ENCODE peak calls at places on chromosome 17, in nine cellular contexts. D, O, E, C, W, B, G, I and S are unnamed samples.

GRCh38 chr17:45893725-45894021 is 681 bp upstream of the MAPT start:
- DNase-seq in D (no peak), O (no peak), E (no peak), C (no peak), W (no peak), B (no peak), G (no peak), I (no peak), S (no peak)

GRCh38 chr17:72273301-72274056 is 152.7 kb downstream of the SOX9 start:
- DNase-seq in D (no peak), O (no peak), E (no peak), C (no peak), W (no peak), B (no peak), G (no peak), I (peak; percentile 7), S (no peak)

GRCh38 chr17:51230306-51230705 is 29.5 kb downstream of the MBTD1 start:
- DNase-seq in D (peak; percentile 20), O (no peak), E (no peak), C (no peak), W (peak; percentile 17), B (no peak), G (no peak), I (no peak), S (peak; percentile 24)

GRCh38 chr17:64061157-64061898 is 40.9 kb upstream of the ICAM2 start:
- DNase-seq in D (peak; percentile 23), O (no peak), E (no peak), C (no peak), W (peak; percentile 83), B (no peak), G (peak; percentile 66), I (no peak), S (peak; percentile 34)

GRCh38 chr17:28725166-28725659 is 820 bp downstream of the TLCD1 start:
- DNase-seq in D (peak; percentile 77), O (no peak), E (no peak), C (no peak), W (peak; percentile 78), B (no peak), G (peak; percentile 92), I (peak; percentile 57), S (peak; percentile 76)

GRCh38 chr17:5508855-5509254 is 22.5 kb downstream of the MIS12 start:
- DNase-seq in D (peak; percentile 88), O (no peak), E (no peak), C (no peak), W (no peak), B (peak; percentile 86), G (peak; percentile 86), I (peak; percentile 88), S (no peak)

GRCh38 chr17:32783602-32784001 is 93.3 kb downstream of the MYO1D start:
- DNase-seq in D (peak; percentile 53), O (peak; percentile 44), E (peak; percentile 45), C (no peak), W (peak; percentile 74), B (peak; percentile 69), G (no peak), I (peak; percentile 65), S (peak; percentile 76)

GRCh38 chr17:8964801-8965393 is 610 bp downstream of the PIK3R5 start:
- DNase-seq in D (no peak), O (no peak), E (no peak), C (no peak), W (peak; percentile 69), B (peak; percentile 13), G (no peak), I (no peak), S (no peak)

GRCh38 chr17:34420254-34420766 is 57.3 kb upstream of the CCL1 start:
- DNase-seq in D (peak; percentile 27), O (peak; percentile 16), E (peak; percentile 11), C (peak; percentile 70), W (peak; percentile 70), B (peak; percentile 77), G (peak; percentile 92), I (peak; percentile 55), S (peak; percentile 60)

GRCh38 chr17:1552911-1553310 is 9.7 kb downstream of the PITPNA start:
- DNase-seq in D (no peak), O (no peak), E (no peak), C (no peak), W (peak; percentile 62), B (no peak), G (peak; percentile 66), I (no peak), S (no peak)

GRCh38 chr17:35700157-35700556 is 31.3 kb upstream of the RASL10B start:
- DNase-seq in D (peak; percentile 37), O (no peak), E (no peak), C (no peak), W (no peak), B (no peak), G (peak; percentile 90), I (no peak), S (peak; percentile 76)

GRCh38 chr17:42249681-42250446 is 26.3 kb downstream of the STAT5B start:
- DNase-seq in D (no peak), O (peak; percentile 21), E (no peak), C (no peak), W (peak; percentile 67), B (no peak), G (no peak), I (no peak), S (no peak)

GRCh38 chr17:78133971-78134898 is 3.7 kb downstream of the TMC8 start:
- DNase-seq in D (no peak), O (no peak), E (no peak), C (no peak), W (peak; percentile 90), B (peak; percentile 87), G (peak; percentile 89), I (no peak), S (peak; percentile 25)

GRCh38 chr17:29155235-29155965 is 24.8 kb downstream of the MYO18A start:
- DNase-seq in D (peak; percentile 64), O (no peak), E (no peak), C (no peak), W (no peak), B (no peak), G (peak; percentile 93), I (no peak), S (no peak)

GRCh38 chr17:6577686-6578263 is 21.4 kb upstream of the PITPNM3 start:
- DNase-seq in D (no peak), O (no peak), E (no peak), C (no peak), W (no peak), B (no peak), G (no peak), I (no peak), S (no peak)

GRCh38 chr17:1108810-1109605 is 70.8 kb downstream of the ABR start:
- DNase-seq in D (peak; percentile 59), O (no peak), E (no peak), C (no peak), W (peak; percentile 65), B (peak; percentile 68), G (peak; percentile 94), I (peak; percentile 48), S (peak; percentile 40)

GRCh38 chr17:15456486-15456885 is 10.9 kb downstream of the CDRT4 start:
- DNase-seq in D (no peak), O (no peak), E (no peak), C (peak; percentile 85), W (no peak), B (no peak), G (no peak), I (no peak), S (peak; percentile 64)

GRCh38 chr17:66301864-66302741 is at the start of gene PRKCA:
- DNase-seq in D (peak; percentile 74), O (no peak), E (no peak), C (peak; percentile 75), W (peak; percentile 81), B (peak; percentile 92), G (peak; percentile 97), I (peak; percentile 68), S (peak; percentile 58)

GRCh38 chr17:68511254-68511670 is 968 bp upstream of the PRKAR1A start:
- DNase-seq in D (no peak), O (no peak), E (peak; percentile 42), C (peak; percentile 82), W (no peak), B (no peak), G (peak; percentile 77), I (peak; percentile 58), S (no peak)
- TF ChIP-seq CTCF in D (no peak), O (no peak), E (no peak), C (no peak), W (no peak), B (no peak), G (no peak), I (no peak), S (no peak)

GRCh38 chr17:17414316-17414937 is 62.4 kb upstream of the MED9 start:
- DNase-seq in D (peak; percentile 75), O (no peak), E (no peak), C (no peak), W (no peak), B (no peak), G (peak; percentile 91), I (peak; percentile 78), S (peak; percentile 93)

GRCh38 chr17:17413215-17413792 is 63.5 kb upstream of the MED9 start:
- DNase-seq in D (peak; percentile 59), O (no peak), E (no peak), C (no peak), W (no peak), B (no peak), G (no peak), I (no peak), S (no peak)

GRCh38 chr17:17413821-17414220 is 63.0 kb upstream of the MED9 start:
- DNase-seq in D (peak; percentile 31), O (no peak), E (no peak), C (no peak), W (no peak), B (no peak), G (peak; percentile 72), I (no peak), S (peak; percentile 60)

GRCh38 chr17:17412331-17412730 is 64.5 kb upstream of the MED9 start:
- DNase-seq in D (peak; percentile 84), O (no peak), E (no peak), C (no peak), W (no peak), B (no peak), G (no peak), I (peak; percentile 54), S (peak; percentile 83)

DNA sequence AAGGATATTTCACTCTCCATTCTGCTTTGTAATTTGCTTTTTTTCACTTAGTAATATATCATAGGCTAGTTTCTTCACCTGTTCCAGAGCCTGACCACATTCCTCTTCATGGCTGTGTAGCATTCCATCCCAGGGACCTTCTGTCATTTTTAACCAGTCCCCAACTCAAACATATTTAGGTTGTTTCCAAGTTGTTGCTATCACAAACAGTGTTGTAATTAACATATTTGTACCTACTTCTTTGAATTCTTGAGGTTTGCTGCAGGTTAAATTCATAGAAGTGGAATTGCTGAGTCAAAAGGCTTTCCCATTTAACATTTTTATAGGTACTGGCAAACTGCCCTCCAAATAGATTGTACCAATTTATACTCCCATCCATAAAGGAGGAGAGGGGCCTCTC is 65.1 kb upstream of the MED9 start:
- DNase-seq in D (peak; percentile 50), O (no peak), E (no peak), C (no peak), W (no peak), B (no peak), G (no peak), I (peak; percentile 41), S (peak; percentile 32)
- H3K4me3 ChIP-seq in D (no peak overlapping the region), O (no peak overlapping the region), E (no peak overlapping the region), C (no peak overlapping the region), W (no peak overlapping the region), B (no peak overlapping the region), G (no peak overlapping the region), I (no peak overlapping the region), S (no peak overlapping the region)

GRCh38 chr17:79948406-79948917 is 87.2 kb downstream of the TBC1D16 start:
- DNase-seq in D (no peak), O (no peak), E (no peak), C (no peak), W (no peak), B (no peak), G (peak; percentile 64), I (no peak), S (no peak)
- TF ChIP-seq CTCF in D (no peak), O (no peak), E (no peak), C (no peak), W (no peak), B (no peak), G (no peak), I (no peak), S (no peak)

GRCh38 chr17:30234296-30234695 is 1.2 kb downstream of the SLC6A4 start:
- DNase-seq in D (no peak), O (no peak), E (no peak), C (no peak), W (no peak), B (no peak), G (no peak), I (no peak), S (no peak)
- H3K4me3 ChIP-seq in D (no peak overlapping the region), O (no peak overlapping the region), E (no peak overlapping the region), C (no peak overlapping the region), W (no peak overlapping the region), B (no peak overlapping the region), G (no peak overlapping the region), I (no peak overlapping the region), S (no peak overlapping the region)